ENCODE peak calls at places on chromosomes 5 and 9, in four cellular contexts. L, N, D and X are unnamed samples.

GRCh38 chr5:149735066-149735465 is 5.0 kb downstream of the PPARGC1B start:
- DNase-seq in L (peak), D (no peak), N (no peak), X (no peak)

GRCh38 chr9:35790385-35791291 is 753 bp upstream of the NPR2 start:
- DNase-seq in L (peak), N (peak), D (peak), X (peak)

GRCh38 chr9:104608336-104608735 is 2.9 kb upstream of the OR13C2 start:
- DNase-seq in L (peak), N (no peak), D (no peak), X (no peak)

GRCh38 chr5:4243865-4244264 is 648.2 kb downstream of the IRX1 start:
- DNase-seq in D (no peak), L (no peak), N (no peak), X (no peak)

GRCh38 chr9:10438955-10439354 is 173.8 kb downstream of the PTPRD start:
- DNase-seq in N (no peak), L (no peak), D (no peak), X (no peak)

GRCh38 chr5:143837306-143837848 is 25.4 kb downstream of the HMHB1 start:
- DNase-seq in N (no peak), D (no peak), L (peak), X (no peak)

GRCh38 chr9:12426198-12426864 is 266.9 kb upstream of the TYRP1 start:
- DNase-seq in D (no peak), L (peak), N (no peak), X (no peak)

GRCh38 chr9:136372561-136373299 is 739 bp downstream of the CARD9 start:
- DNase-seq in D (peak), N (peak), L (peak), X (peak)

GRCh38 chr9:81351166-81351565 is 338.2 kb downstream of the TLE1 start:
- DNase-seq in D (no peak), N (no peak), L (no peak), X (no peak)

GRCh38 chr5:142317173-142317572 is 7.6 kb downstream of the SPRY4 start:
- DNase-seq in D (no peak), L (no peak), N (no peak), X (no peak)

GRCh38 chr5:122756263-122756911 is 18.5 kb upstream of the SNX2 start:
- DNase-seq in N (no peak), D (peak), L (peak), X (no peak)

GRCh38 chr9:93451762-93452709 is 551 bp downstream of the FAM120A start:
- DNase-seq in N (peak), D (peak), L (no peak), X (peak)

GRCh38 chr5:174300118-174300940 is 254.8 kb downstream of the NSG2 start:
- DNase-seq in N (no peak), D (no peak), L (no peak), X (no peak)

GRCh38 chr5:27011274-27011673 is 27.1 kb downstream of the CDH9 start:
- DNase-seq in N (no peak), L (no peak), D (no peak), X (no peak)

GRCh38 chr5:96292582-96293247 is 140.3 kb downstream of the PCSK1 start:
- DNase-seq in L (peak), N (no peak), D (no peak), X (no peak)

GRCh38 chr9:95283678-95284077 is 33.8 kb downstream of the FANCC start:
- DNase-seq in N (no peak), D (no peak), L (peak), X (no peak)

GRCh38 chr5:58107704-58108103 is 352.2 kb downstream of the PLK2 start:
- DNase-seq in L (peak), D (no peak), N (no peak), X (no peak)

GRCh38 chr5:167063788-167064187 is 1227.7 kb upstream of the WWC1 start:
- DNase-seq in D (no peak), L (no peak), N (no peak), X (no peak)

GRCh38 chr5:145787996-145788395 is 47.1 kb downstream of the PRELID2 start:
- DNase-seq in D (no peak), N (no peak), L (no peak), X (no peak)

GRCh38 chr9:98164912-98165311 is 27.5 kb downstream of the CORO2A start:
- DNase-seq in D (no peak), N (no peak), L (no peak), X (no peak)

GRCh38 chr9:97981828-97982164 is 1.3 kb upstream of the ANP32B start:
- DNase-seq in L (peak), D (no peak), N (no peak), X (no peak)

GRCh38 chr5:107812570-107813141 is 141.9 kb upstream of the EFNA5 start:
- DNase-seq in D (peak), N (no peak), L (peak), X (no peak)

GRCh38 chr5:2700876-2701275 is 50.6 kb downstream of the IRX2 start:
- DNase-seq in D (no peak), N (no peak), L (no peak), X (no peak)

GRCh38 chr5:76257225-76257833 is 145.8 kb upstream of the IQGAP2 start:
- DNase-seq in N (no peak), D (no peak), L (no peak), X (no peak)

GRCh38 chr5:76251656-76252055 is 151.4 kb upstream of the IQGAP2 start:
- DNase-seq in L (no peak), D (no peak), N (no peak), X (no peak)

GRCh38 chr5:76252437-76252836 is 150.6 kb upstream of the IQGAP2 start:
- DNase-seq in D (no peak), N (no peak), L (no peak), X (no peak)

GRCh38 chr5:76257897-76258296 is 145.2 kb upstream of the IQGAP2 start:
- DNase-seq in D (no peak), L (no peak), N (no peak), X (no peak)

DNA sequence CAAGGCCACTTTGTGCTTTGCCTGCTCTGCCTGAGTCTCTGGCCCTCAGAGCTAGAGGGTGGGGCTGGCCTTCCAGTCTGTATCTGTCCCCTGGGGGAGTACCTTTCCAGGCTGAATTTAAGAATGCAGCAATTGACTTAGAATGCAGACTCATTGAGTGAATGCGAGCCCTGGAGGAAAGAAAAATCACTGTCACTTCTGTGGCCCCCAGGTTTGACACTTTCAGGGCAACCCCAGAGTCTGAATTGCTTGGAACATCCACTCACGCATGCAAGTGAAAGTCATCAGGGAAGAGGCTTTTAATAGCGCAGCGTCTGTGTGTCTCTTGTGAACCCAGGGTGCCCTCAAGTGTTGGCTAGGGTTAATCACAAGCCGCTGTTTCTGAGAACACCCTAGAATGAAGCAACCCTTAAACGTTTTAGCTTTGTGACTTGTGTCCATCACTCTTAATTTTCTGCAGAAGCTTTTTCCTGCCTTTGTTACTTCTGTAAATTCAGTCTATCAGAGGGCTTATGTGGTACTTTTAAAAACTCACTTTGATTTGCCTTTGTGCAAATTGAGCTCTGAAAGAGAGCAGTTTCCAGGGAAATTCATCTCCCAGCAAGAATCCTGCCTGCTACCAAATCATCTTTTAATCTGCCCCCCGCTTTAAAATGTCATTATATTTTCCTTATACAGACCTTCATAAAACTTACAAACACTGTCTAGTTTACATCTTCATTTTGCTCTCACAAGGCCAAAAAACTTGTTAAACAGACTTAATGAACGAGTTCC is 146.8 kb upstream of the IQGAP2 start:
- DNase-seq in L (peak), N (peak), D (peak), X (peak)
- TF ChIP-seq CTCF in L (peak), N (peak), D (peak), X (peak)

DNA sequence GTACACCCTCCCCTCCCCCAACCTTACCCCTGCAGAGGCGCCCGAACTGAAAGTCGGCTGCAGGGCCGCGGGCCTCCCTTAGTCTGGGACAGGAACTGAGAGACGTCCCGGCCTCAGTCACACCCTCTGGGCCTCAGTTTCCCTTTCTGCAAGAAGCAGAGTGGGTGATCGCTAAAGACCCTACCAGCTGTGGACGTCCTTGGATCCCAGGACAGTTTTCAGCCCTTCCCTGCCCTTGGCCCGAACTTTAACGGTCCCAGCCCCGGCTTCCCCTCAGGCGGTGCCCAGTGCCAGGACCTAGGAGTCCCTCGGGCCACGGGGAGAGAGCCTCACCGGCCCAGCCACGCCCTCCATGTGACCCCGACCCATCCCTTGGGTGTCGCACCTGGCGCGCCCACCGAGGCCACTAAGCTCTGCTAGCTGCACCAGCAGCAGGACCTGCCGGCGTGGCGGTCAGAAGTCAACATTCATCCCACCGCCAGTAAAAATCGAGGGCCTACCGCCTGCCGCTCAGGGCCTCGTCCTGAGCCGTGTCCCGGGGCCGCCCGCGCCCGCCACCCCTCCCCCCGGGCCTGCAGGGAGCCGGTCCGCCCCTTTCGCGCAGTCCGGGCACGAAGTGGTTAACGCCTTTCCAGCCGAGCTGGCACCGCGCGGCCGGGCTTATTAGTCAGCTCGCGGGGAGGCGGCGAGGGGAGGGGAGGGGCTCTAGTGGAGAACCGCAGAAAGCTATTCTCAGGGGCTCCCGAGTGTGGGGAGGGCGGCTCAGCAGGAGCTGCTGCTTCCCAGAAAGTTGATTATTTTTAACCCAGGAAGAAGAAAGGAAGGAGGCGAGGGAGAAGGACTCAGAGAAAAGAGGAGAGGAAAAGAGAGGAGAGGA is 124.5 kb downstream of the C9orf50 start:
- DNase-seq in N (peak), L (peak), D (peak), X (peak)
- TF ChIP-seq CTCF in N (no peak), L (no peak), D (no peak), X (no peak)

GRCh38 chr9:89686134-89686533 is 81.3 kb downstream of the GADD45G start:
- DNase-seq in N (no peak), D (no peak), L (no peak), X (peak)
- TF ChIP-seq CTCF in N (no peak), D (no peak), L (no peak), X (no peak)

DNA sequence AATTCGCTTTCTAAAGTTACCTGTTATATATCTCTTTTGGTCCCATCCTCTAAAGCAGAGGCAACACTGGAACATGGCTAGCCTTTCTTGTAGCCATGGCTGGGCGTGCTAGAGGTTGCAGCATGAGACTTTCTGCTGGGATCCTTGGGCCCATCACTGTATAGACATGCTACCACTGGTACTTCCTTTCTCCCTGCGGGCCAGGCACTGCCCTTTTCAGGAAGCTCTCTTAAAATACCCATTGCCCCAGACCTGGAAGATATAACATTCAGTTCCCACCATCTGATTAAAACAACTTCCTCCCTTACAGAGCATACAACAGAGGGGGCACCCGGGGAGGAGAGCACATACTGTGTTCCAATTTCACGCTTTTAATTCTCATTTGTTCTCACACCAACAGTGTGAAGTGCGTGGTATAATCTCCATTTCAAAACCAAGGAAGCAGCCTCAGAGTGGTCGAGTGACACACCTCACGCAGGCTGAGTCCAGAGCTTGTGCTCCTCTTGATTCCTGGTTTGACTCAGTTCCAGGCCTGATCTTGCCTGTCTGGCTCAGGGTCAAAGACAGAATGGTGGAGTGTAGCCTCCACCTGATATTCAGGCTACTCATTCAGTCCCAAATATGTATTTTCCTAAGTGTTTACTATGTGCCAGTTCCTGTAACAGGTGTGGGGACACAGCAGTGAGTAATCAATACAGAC is 22.6 kb downstream of the PTGS1 start:
- DNase-seq in N (no peak), D (no peak), L (no peak), X (no peak)
- TF ChIP-seq CTCF in N (no peak), D (no peak), L (no peak), X (no peak)

DNA sequence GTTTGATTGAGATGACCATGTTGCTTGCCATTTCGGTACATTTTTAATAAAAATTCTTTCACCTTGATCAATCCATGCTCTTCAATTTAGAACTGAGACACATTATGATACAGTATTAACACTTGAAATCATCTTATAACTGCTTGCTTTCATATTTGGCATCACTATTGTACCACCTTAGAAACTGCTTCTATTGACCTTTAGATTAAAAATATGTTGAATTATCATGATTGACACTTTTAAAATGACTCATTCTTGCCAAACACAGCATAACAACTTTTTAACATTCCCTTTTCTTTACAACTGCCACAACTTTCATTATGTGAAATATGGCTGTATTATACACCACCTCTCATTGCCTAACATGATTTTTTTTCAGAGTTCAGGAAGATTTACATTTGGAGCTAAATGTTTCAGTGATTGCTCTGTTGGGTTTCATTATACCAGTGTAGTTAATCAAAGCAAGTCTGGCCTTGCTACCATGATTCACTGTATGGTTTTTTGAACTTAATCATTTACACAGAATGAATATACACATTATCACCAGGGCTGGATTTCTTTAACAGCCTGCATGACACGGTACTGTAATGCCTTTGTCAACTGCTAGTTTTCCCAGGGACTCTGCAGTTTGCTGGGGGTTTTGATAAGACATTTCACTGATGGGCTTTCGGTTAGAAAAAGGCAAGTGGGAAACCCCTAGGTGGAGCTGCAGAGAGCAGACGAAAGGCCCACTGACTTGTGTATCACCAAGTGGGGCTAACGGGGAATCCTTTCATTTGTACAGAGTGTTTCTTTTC is 93.6 kb upstream of the TLE4 start:
- DNase-seq in D (peak), N (peak), L (no peak), X (peak)
- TF ChIP-seq CTCF in D (no peak), N (peak), L (no peak), X (peak)